ENCODE peak calls at places on chromosomes 5 and 9, in seven cellular contexts. One of them, this sample, is unnamed.

GRCh38 chr5:38190111-38190510 is 68.2 kb upstream of the EGFLAM start:
- DNase-seq in hypothalamus: no peak
- DNase-seq in Right ventricle myocardium inferior: no peak
- DNase-seq in IMR-90: no peak
- DNase-seq in CD4-positive, alpha-beta memory T cell: no peak
- DNase-seq in gastrocnemius medialis: no peak
- DNase-seq in amygdala: no peak
- DNase-seq in this sample: no peak

GRCh38 chr9:134305533-134305932 is 20.7 kb upstream of the RXRA start:
- DNase-seq in hypothalamus: no peak
- DNase-seq in Right ventricle myocardium inferior: no peak
- DNase-seq in IMR-90: no peak
- DNase-seq in CD4-positive, alpha-beta memory T cell: no peak
- DNase-seq in gastrocnemius medialis: no peak
- DNase-seq in amygdala: no peak
- DNase-seq in this sample: no peak

GRCh38 chr5:108379722-108380530 is 2.0 kb downstream of the FBXL17 start:
- DNase-seq in hypothalamus: no peak
- DNase-seq in Right ventricle myocardium inferior: no peak
- DNase-seq in IMR-90: peak
- DNase-seq in CD4-positive, alpha-beta memory T cell: no peak
- DNase-seq in gastrocnemius medialis: no peak
- DNase-seq in amygdala: no peak
- DNase-seq in this sample: no peak

GRCh38 chr5:172454355-172455086 is at the start of gene SH3PXD2B:
- DNase-seq in hypothalamus: peak
- DNase-seq in Right ventricle myocardium inferior: peak
- DNase-seq in IMR-90: no peak
- DNase-seq in CD4-positive, alpha-beta memory T cell: peak
- DNase-seq in gastrocnemius medialis: no peak
- DNase-seq in amygdala: peak
- DNase-seq in this sample: no peak

GRCh38 chr5:12272389-12272788 is 368.1 kb upstream of the CTNND2 start:
- DNase-seq in hypothalamus: no peak
- DNase-seq in Right ventricle myocardium inferior: no peak
- DNase-seq in IMR-90: no peak
- DNase-seq in CD4-positive, alpha-beta memory T cell: no peak
- DNase-seq in gastrocnemius medialis: no peak
- DNase-seq in amygdala: no peak
- DNase-seq in this sample: no peak

GRCh38 chr9:70883056-70883455 is 238.4 kb downstream of the TRPM3 start:
- DNase-seq in hypothalamus: no peak
- DNase-seq in Right ventricle myocardium inferior: no peak
- DNase-seq in IMR-90: peak
- DNase-seq in CD4-positive, alpha-beta memory T cell: no peak
- DNase-seq in gastrocnemius medialis: no peak
- DNase-seq in amygdala: no peak
- DNase-seq in this sample: no peak

GRCh38 chr9:33799928-33800689 is 4.7 kb downstream of the PRSS3 start:
- DNase-seq in hypothalamus: no peak
- DNase-seq in Right ventricle myocardium inferior: no peak
- DNase-seq in IMR-90: no peak
- DNase-seq in CD4-positive, alpha-beta memory T cell: no peak
- DNase-seq in gastrocnemius medialis: no peak
- DNase-seq in amygdala: no peak
- DNase-seq in this sample: no peak

GRCh38 chr5:148791334-148791667 is 35.1 kb upstream of the ADRB2 start:
- DNase-seq in hypothalamus: no peak
- DNase-seq in Right ventricle myocardium inferior: no peak
- DNase-seq in IMR-90: peak
- DNase-seq in CD4-positive, alpha-beta memory T cell: no peak
- DNase-seq in gastrocnemius medialis: no peak
- DNase-seq in amygdala: no peak
- DNase-seq in this sample: peak

GRCh38 chr5:175816348-175816747 is 55.0 kb upstream of the CPLX2 start:
- DNase-seq in hypothalamus: no peak
- DNase-seq in Right ventricle myocardium inferior: no peak
- DNase-seq in IMR-90: no peak
- DNase-seq in CD4-positive, alpha-beta memory T cell: no peak
- DNase-seq in gastrocnemius medialis: no peak
- DNase-seq in amygdala: no peak
- DNase-seq in this sample: no peak

GRCh38 chr9:4299006-4299795 is 667 bp downstream of the GLIS3 start:
- DNase-seq in hypothalamus: no peak
- DNase-seq in Right ventricle myocardium inferior: peak
- DNase-seq in IMR-90: peak
- DNase-seq in CD4-positive, alpha-beta memory T cell: peak
- DNase-seq in gastrocnemius medialis: no peak
- DNase-seq in amygdala: no peak
- DNase-seq in this sample: no peak

GRCh38 chr9:136662326-136662655 is 425 bp upstream of the EGFL7 start:
- DNase-seq in hypothalamus: no peak
- DNase-seq in Right ventricle myocardium inferior: no peak
- DNase-seq in IMR-90: no peak
- DNase-seq in CD4-positive, alpha-beta memory T cell: no peak
- DNase-seq in gastrocnemius medialis: no peak
- DNase-seq in amygdala: no peak
- DNase-seq in this sample: no peak

GRCh38 chr9:98045234-98046160 is 11.0 kb upstream of the NANS start:
- DNase-seq in hypothalamus: no peak
- DNase-seq in Right ventricle myocardium inferior: no peak
- DNase-seq in IMR-90: no peak
- DNase-seq in CD4-positive, alpha-beta memory T cell: peak
- DNase-seq in gastrocnemius medialis: no peak
- DNase-seq in amygdala: no peak
- DNase-seq in this sample: no peak

GRCh38 chr9:93958875-93959682 is 3.9 kb upstream of the BARX1 start:
- DNase-seq in hypothalamus: no peak
- DNase-seq in Right ventricle myocardium inferior: peak
- DNase-seq in IMR-90: peak
- DNase-seq in CD4-positive, alpha-beta memory T cell: no peak
- DNase-seq in gastrocnemius medialis: no peak
- DNase-seq in amygdala: no peak
- DNase-seq in this sample: no peak

GRCh38 chr9:133103183-133103986 is 17.7 kb downstream of the RALGDS start:
- DNase-seq in hypothalamus: peak
- DNase-seq in Right ventricle myocardium inferior: peak
- DNase-seq in IMR-90: peak
- DNase-seq in CD4-positive, alpha-beta memory T cell: peak
- DNase-seq in gastrocnemius medialis: peak
- DNase-seq in amygdala: peak
- DNase-seq in this sample: no peak

GRCh38 chr5:64767959-64768357 is 533 bp downstream of the SREK1IP1 start:
- DNase-seq in hypothalamus: no peak
- DNase-seq in Right ventricle myocardium inferior: no peak
- DNase-seq in IMR-90: peak
- DNase-seq in CD4-positive, alpha-beta memory T cell: no peak
- DNase-seq in gastrocnemius medialis: no peak
- DNase-seq in amygdala: no peak
- DNase-seq in this sample: no peak

GRCh38 chr9:4739587-4740372 is 1.2 kb downstream of the AK3 start:
- DNase-seq in hypothalamus: no peak
- DNase-seq in Right ventricle myocardium inferior: no peak
- DNase-seq in IMR-90: no peak
- DNase-seq in CD4-positive, alpha-beta memory T cell: no peak
- DNase-seq in gastrocnemius medialis: peak
- DNase-seq in amygdala: no peak
- DNase-seq in this sample: no peak

GRCh38 chr9:131228988-131229387 is 47.3 kb downstream of the FAM78A start:
- DNase-seq in hypothalamus: no peak
- DNase-seq in Right ventricle myocardium inferior: no peak
- DNase-seq in IMR-90: peak
- DNase-seq in CD4-positive, alpha-beta memory T cell: no peak
- DNase-seq in gastrocnemius medialis: no peak
- DNase-seq in amygdala: no peak
- DNase-seq in this sample: no peak

GRCh38 chr5:7910738-7911428 is 41.9 kb downstream of the MTRR start:
- DNase-seq in hypothalamus: no peak
- DNase-seq in Right ventricle myocardium inferior: no peak
- DNase-seq in IMR-90: no peak
- DNase-seq in CD4-positive, alpha-beta memory T cell: no peak
- DNase-seq in gastrocnemius medialis: no peak
- DNase-seq in amygdala: no peak
- DNase-seq in this sample: no peak

GRCh38 chr9:9585920-9586319 is 1026.9 kb downstream of the PTPRD start:
- DNase-seq in hypothalamus: no peak
- DNase-seq in Right ventricle myocardium inferior: no peak
- DNase-seq in IMR-90: no peak
- DNase-seq in CD4-positive, alpha-beta memory T cell: no peak
- DNase-seq in gastrocnemius medialis: no peak
- DNase-seq in amygdala: no peak
- DNase-seq in this sample: no peak

GRCh38 chr5:16131878-16132277 is 47.7 kb downstream of the MARCHF11 start:
- DNase-seq in hypothalamus: no peak
- DNase-seq in Right ventricle myocardium inferior: no peak
- DNase-seq in IMR-90: no peak
- DNase-seq in CD4-positive, alpha-beta memory T cell: no peak
- DNase-seq in gastrocnemius medialis: no peak
- DNase-seq in amygdala: no peak
- DNase-seq in this sample: no peak

GRCh38 chr9:22228542-22228941 is 218.1 kb upstream of the DMRTA1 start:
- DNase-seq in hypothalamus: no peak
- DNase-seq in Right ventricle myocardium inferior: no peak
- DNase-seq in IMR-90: peak
- DNase-seq in CD4-positive, alpha-beta memory T cell: no peak
- DNase-seq in gastrocnemius medialis: no peak
- DNase-seq in amygdala: no peak
- DNase-seq in this sample: no peak

GRCh38 chr5:73892806-73893205 is 266.8 kb downstream of the ARHGEF28 start:
- DNase-seq in hypothalamus: no peak
- DNase-seq in Right ventricle myocardium inferior: no peak
- DNase-seq in IMR-90: peak
- DNase-seq in CD4-positive, alpha-beta memory T cell: no peak
- DNase-seq in gastrocnemius medialis: no peak
- DNase-seq in amygdala: no peak
- DNase-seq in this sample: no peak

GRCh38 chr5:37005252-37005651 is 128.7 kb downstream of the NIPBL start:
- DNase-seq in hypothalamus: no peak
- DNase-seq in Right ventricle myocardium inferior: no peak
- DNase-seq in IMR-90: peak
- DNase-seq in CD4-positive, alpha-beta memory T cell: no peak
- DNase-seq in gastrocnemius medialis: no peak
- DNase-seq in amygdala: no peak
- DNase-seq in this sample: no peak

GRCh38 chr5:132370241-132370820 is 821 bp downstream of the SLC22A5 start:
- DNase-seq in hypothalamus: no peak
- DNase-seq in Right ventricle myocardium inferior: no peak
- DNase-seq in IMR-90: no peak
- DNase-seq in CD4-positive, alpha-beta memory T cell: no peak
- DNase-seq in gastrocnemius medialis: no peak
- DNase-seq in amygdala: no peak
- DNase-seq in this sample: no peak